ENCODE peak calls at places on chromosomes 3 and 15, in four cellular contexts. One of them, this sample, is unnamed.
A peak's percentile ranks its signal among the peaks of the same experiment; 100 is the strongest.

GRCh38 chr15:50231761-50232160 is 33.8 kb downstream of the HDC start:
- DNase-seq in H1: no peak
- DNase-seq in GM10248: no peak
- DNase-seq in RWPE2: no peak
- DNase-seq in this sample: no peak

GRCh38 chr15:92385096-92385495 is 8.6 kb upstream of the ST8SIA2 start:
- DNase-seq in GM10248: no peak
- DNase-seq in H1: no peak
- DNase-seq in RWPE2: no peak
- DNase-seq in this sample: no peak

GRCh38 chr3:16864610-16865313 is 20.0 kb upstream of the PLCL2 start:
- DNase-seq in RWPE2: no peak
- DNase-seq in GM10248: no peak
- DNase-seq in H1: no peak
- DNase-seq in this sample: no peak

GRCh38 chr15:60381148-60381788 is 16.5 kb downstream of the ANXA2 start:
- DNase-seq in GM10248: no peak
- DNase-seq in RWPE2: no peak
- DNase-seq in H1: no peak
- DNase-seq in this sample: no peak

GRCh38 chr3:29513236-29513635 is 232.4 kb downstream of the RBMS3 start:
- DNase-seq in H1: no peak
- DNase-seq in RWPE2: no peak
- DNase-seq in GM10248: no peak
- DNase-seq in this sample: no peak

GRCh38 chr15:55791576-55792400 is 48.8 kb upstream of the PRTG start:
- DNase-seq in H1: no peak
- DNase-seq in GM10248: no peak
- DNase-seq in RWPE2: no peak
- DNase-seq in this sample: no peak

GRCh38 chr3:126925411-126926171 is 57.3 kb upstream of the PLXNA1 start:
- DNase-seq in GM10248: no peak
- DNase-seq in RWPE2: peak; percentile 21
- DNase-seq in H1: no peak
- DNase-seq in this sample: no peak

GRCh38 chr15:60374628-60375081 is 23.1 kb downstream of the ANXA2 start:
- DNase-seq in GM10248: no peak
- DNase-seq in RWPE2: peak; percentile 99
- DNase-seq in H1: no peak
- DNase-seq in this sample: no peak

GRCh38 chr3:115996420-115997108 is 373.3 kb downstream of the GAP43 start:
- DNase-seq in H1: no peak
- DNase-seq in GM10248: no peak
- DNase-seq in RWPE2: no peak
- DNase-seq in this sample: no peak

GRCh38 chr3:33318709-33319380 is 41.6 kb downstream of the FBXL2 start:
- DNase-seq in RWPE2: no peak
- DNase-seq in H1: no peak
- DNase-seq in GM10248: no peak
- DNase-seq in this sample: no peak

GRCh38 chr3:115164374-115165221 is 17.5 kb upstream of the ZBTB20 start:
- DNase-seq in H1: no peak
- DNase-seq in GM10248: no peak
- DNase-seq in RWPE2: no peak
- DNase-seq in this sample: no peak

GRCh38 chr3:107289354-107289753 is 87.9 kb upstream of the CCDC54 start:
- DNase-seq in H1: no peak
- DNase-seq in RWPE2: no peak
- DNase-seq in GM10248: no peak
- DNase-seq in this sample: no peak

GRCh38 chr15:74749832-74750231 is 1.2 kb downstream of the CYP1A2 start:
- DNase-seq in GM10248: no peak
- DNase-seq in RWPE2: no peak
- DNase-seq in H1: no peak
- DNase-seq in this sample: no peak

GRCh38 chr3:183253961-183254815 is 1.1 kb downstream of the B3GNT5 start:
- DNase-seq in GM10248: peak; percentile 41
- DNase-seq in H1: no peak
- DNase-seq in RWPE2: no peak
- DNase-seq in this sample: peak; percentile 56

GRCh38 chr15:64251658-64252057 is 88.8 kb upstream of the PPIB start:
- DNase-seq in GM10248: no peak
- DNase-seq in RWPE2: no peak
- DNase-seq in H1: no peak
- DNase-seq in this sample: no peak

GRCh38 chr3:68211637-68212036 is 557.2 kb upstream of the SUCLG2 start:
- DNase-seq in RWPE2: no peak
- DNase-seq in GM10248: no peak
- DNase-seq in H1: no peak
- DNase-seq in this sample: no peak

GRCh38 chr3:13018039-13018431 is 55.2 kb downstream of the IQSEC1 start:
- DNase-seq in RWPE2: no peak
- DNase-seq in H1: no peak
- DNase-seq in GM10248: no peak
- DNase-seq in this sample: no peak

GRCh38 chr15:101126618-101127502 is 125.0 kb downstream of the CHSY1 start:
- DNase-seq in H1: no peak
- DNase-seq in GM10248: no peak
- DNase-seq in RWPE2: no peak
- DNase-seq in this sample: no peak

GRCh38 chr15:74773329-74773728 is 8.6 kb upstream of the CSK start:
- DNase-seq in GM10248: no peak
- DNase-seq in H1: no peak
- DNase-seq in RWPE2: no peak
- DNase-seq in this sample: no peak

GRCh38 chr3:111971533-111971932 is 7.3 kb upstream of the ABHD10 start:
- DNase-seq in H1: no peak
- DNase-seq in RWPE2: no peak
- DNase-seq in GM10248: no peak
- DNase-seq in this sample: no peak

GRCh38 chr3:10475983-10476382 is 29.4 kb downstream of the ATP2B2 start:
- DNase-seq in H1: no peak
- DNase-seq in RWPE2: no peak
- DNase-seq in GM10248: no peak
- DNase-seq in this sample: no peak

GRCh38 chr3:48600711-48601621 is 5.8 kb upstream of the COL7A1 start:
- DNase-seq in RWPE2: peak; percentile 52
- DNase-seq in GM10248: no peak
- DNase-seq in H1: no peak
- DNase-seq in this sample: no peak

DNA sequence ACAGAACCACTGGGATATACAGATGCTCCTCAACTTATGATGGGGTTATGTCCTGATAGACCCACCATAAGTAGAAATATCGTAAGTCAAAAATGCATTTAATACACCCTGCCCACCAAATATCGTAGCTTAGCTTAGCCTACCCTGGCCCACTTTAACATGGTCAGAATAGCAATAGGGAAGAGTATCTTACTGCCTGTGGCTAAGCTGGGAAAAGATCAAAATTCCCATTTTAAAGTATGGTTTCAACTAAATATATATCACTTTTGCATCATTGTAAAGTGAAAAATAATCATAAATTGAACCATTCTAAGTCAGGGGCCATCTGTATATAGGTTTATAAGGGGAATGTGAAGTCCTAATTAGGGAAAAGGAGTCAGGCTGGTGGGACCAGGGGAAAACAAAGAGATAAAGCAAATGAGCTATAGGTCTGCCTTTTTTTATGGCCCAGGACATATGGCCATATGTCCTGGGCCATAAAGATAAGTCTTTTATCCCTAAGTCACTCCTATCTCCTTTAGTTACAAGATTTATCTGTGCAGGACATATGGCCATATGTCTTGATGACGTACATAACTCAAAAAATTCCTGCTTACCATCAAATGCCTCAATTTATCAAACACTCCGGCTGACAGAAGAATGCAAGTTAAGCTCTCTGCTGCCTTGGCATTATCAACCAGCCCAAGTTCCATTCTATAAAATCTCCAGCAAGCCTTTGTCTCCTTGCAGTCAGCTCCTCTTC is 11.2 kb downstream of the RTP3 start:
- DNase-seq in GM10248: no peak
- DNase-seq in H1: no peak
- DNase-seq in RWPE2: no peak
- DNase-seq in this sample: no peak
- TF ChIP-seq CTCF in GM10248: no peak
- TF ChIP-seq CTCF in H1: no peak
- TF ChIP-seq CTCF in RWPE2: no peak
- TF ChIP-seq CTCF in this sample: no peak

GRCh38 chr3:122745365-122746021 is 48.1 kb downstream of the HSPBAP1 start:
- DNase-seq in RWPE2: no peak
- DNase-seq in H1: no peak
- DNase-seq in GM10248: no peak
- DNase-seq in this sample: no peak
- TF ChIP-seq CTCF in RWPE2: no peak
- TF ChIP-seq CTCF in H1: no peak
- TF ChIP-seq CTCF in GM10248: no peak
- TF ChIP-seq CTCF in this sample: no peak

DNA sequence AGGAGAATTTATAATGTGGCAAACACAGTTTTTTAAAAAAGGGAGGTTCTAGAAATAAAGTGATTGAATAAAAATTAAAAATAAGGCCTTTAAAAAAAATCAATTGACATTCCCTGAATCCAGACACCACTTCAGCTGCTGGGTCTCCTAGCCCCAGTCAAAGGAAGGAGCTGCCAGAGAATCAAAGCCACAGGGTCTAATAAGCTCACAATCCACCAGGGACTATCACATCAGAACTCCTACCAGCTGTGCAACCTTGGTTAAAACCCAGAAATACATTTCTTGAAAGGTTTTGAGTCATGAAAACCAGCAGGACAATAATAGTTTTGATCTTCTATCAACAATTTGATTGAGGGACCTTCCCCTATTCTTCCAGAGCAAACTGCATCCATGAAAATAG is 134.5 kb downstream of the MECOM start:
- DNase-seq in GM10248: no peak
- DNase-seq in H1: no peak
- DNase-seq in RWPE2: no peak
- DNase-seq in this sample: no peak
- TF ChIP-seq CTCF in GM10248: no peak
- TF ChIP-seq CTCF in H1: no peak
- TF ChIP-seq CTCF in RWPE2: no peak
- TF ChIP-seq CTCF in this sample: no peak

GRCh38 chr3:175664911-175665310 is 805.8 kb downstream of the NAALADL2 start:
- DNase-seq in GM10248: no peak
- DNase-seq in H1: no peak
- DNase-seq in RWPE2: no peak
- DNase-seq in this sample: no peak

GRCh38 chr3:175668300-175668699 is 809.2 kb downstream of the NAALADL2 start:
- DNase-seq in H1: no peak
- DNase-seq in RWPE2: no peak
- DNase-seq in GM10248: no peak
- DNase-seq in this sample: no peak

GRCh38 chr3:175672119-175672689 is 813.1 kb downstream of the NAALADL2 start:
- DNase-seq in GM10248: no peak
- DNase-seq in RWPE2: no peak
- DNase-seq in H1: no peak
- DNase-seq in this sample: no peak

DNA sequence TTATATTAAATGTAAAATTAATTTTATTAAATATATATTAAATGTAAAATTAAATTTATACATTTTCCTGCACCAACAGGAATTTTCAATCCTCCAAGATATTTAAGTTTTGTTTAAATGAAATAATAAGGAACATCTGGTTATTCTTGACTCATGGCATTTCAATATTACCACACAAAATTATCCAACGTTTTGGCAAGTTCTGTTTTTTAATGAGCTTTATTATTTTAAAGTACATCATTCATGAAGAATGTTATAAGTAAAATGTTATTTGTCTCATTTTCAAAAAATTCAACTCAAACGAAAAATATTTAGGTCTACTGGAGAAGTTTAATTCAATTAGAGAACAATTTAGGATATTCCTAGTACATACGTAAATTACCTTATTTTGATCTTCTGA is 811.4 kb downstream of the NAALADL2 start:
- DNase-seq in GM10248: no peak
- DNase-seq in RWPE2: no peak
- DNase-seq in H1: no peak
- DNase-seq in this sample: no peak
- TF ChIP-seq CTCF in GM10248: no peak
- TF ChIP-seq CTCF in RWPE2: no peak
- TF ChIP-seq CTCF in H1: no peak
- TF ChIP-seq CTCF in this sample: no peak

DNA sequence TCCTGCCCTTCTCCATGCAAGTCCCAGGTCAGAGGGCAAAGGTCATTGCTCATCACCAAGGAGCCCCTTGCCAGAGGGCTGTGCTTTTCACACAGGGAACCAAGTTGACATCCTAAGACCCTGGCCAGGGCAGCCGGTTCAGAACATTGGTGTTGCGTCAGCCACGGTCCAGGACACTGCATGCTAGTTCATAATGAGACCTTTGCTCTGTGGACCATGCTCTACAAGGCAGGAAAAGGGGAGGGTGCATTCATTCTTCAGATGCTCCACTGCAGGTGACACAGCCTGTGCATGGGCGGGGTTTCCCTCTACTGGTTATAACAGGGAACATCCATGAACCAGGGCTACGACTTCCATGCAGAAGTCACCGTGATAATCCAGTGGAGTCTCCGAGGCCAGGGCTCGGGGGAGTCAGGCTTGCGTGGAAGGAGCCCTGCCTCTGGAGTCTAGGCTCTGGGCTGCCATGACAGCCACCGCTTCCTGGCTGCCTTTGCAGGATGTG is 81.6 kb downstream of the OCA2 start:
- DNase-seq in GM10248: no peak
- DNase-seq in H1: no peak
- DNase-seq in RWPE2: peak; percentile 61
- DNase-seq in this sample: no peak
- TF ChIP-seq CTCF in GM10248: no peak
- TF ChIP-seq CTCF in H1: peak; percentile 26
- TF ChIP-seq CTCF in RWPE2: peak; percentile 31
- TF ChIP-seq CTCF in this sample: no peak

DNA sequence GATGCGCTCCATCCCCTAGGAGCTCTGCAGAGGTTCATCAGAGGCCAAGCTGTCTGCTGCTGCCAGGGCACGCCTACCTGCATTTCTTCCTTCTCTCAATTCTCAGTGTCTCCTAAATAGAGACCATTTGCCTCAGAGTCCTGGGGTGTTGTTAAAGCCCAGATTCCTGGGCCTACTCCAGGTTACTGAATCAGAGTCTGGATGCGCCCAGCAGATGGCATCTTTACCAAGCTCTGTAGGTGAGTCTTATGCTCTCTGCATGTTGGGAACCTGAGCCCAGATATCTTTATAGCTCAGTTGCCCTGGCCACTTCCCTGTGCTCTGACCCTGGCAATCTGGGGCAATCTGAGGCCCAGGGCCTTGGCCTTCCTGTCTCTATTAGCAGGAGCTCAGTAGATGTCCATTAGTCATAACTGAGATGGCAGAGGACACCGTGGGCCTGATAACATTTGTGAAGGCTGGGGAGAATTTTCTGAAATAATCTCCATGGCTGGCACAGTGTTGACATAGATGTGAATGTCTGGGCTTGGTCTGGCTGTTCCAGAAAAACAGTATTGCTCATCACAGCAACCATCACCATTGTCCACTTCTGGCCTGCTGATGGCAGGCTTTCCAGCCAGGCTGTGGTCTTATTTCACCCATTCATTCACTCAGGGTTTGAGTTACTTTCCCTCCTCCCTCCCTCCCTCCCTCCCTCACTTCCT is 13.2 kb upstream of the RBP1 start:
- DNase-seq in GM10248: no peak
- DNase-seq in H1: no peak
- DNase-seq in RWPE2: no peak
- DNase-seq in this sample: no peak
- TF ChIP-seq CTCF in GM10248: no peak
- TF ChIP-seq CTCF in H1: peak; percentile 31
- TF ChIP-seq CTCF in RWPE2: no peak
- TF ChIP-seq CTCF in this sample: no peak

This sample was measured in GM13977.